ENCODE peak calls at places on chromosomes 1 and 21, in five cellular contexts. A, P, O, B and X are unnamed samples.

GRCh38 chr1:228697209-228698016 is 37.9 kb upstream of the RHOU start:
- DNase-seq in A (peak; percentile 78), P (peak; percentile 84), O (peak; percentile 31), B (peak; percentile 50), X (peak; percentile 24)

GRCh38 chr1:59577774-59578173 is 237.0 kb upstream of the HOOK1 start:
- DNase-seq in A (no peak), P (no peak), O (no peak), B (no peak), X (no peak)

GRCh38 chr21:17732306-17732705 is 86.8 kb downstream of the C21orf91 start:
- DNase-seq in A (no peak), P (no peak), O (peak; percentile 5), B (peak; percentile 17), X (peak; percentile 25)

GRCh38 chr1:64006276-64007051 is 197.0 kb upstream of the UBE2U start:
- DNase-seq in A (peak; percentile 22), P (peak; percentile 44), O (peak; percentile 80), B (peak; percentile 65), X (peak; percentile 76)

GRCh38 chr1:197327776-197328364 is 59.8 kb downstream of the CRB1 start:
- DNase-seq in A (peak; percentile 17), P (peak; percentile 38), O (peak; percentile 16), B (peak; percentile 32), X (no peak)

GRCh38 chr1:186735463-186735862 is 55.2 kb upstream of the PTGS2 start:
- DNase-seq in A (no peak), P (no peak), O (peak; percentile 19), B (no peak), X (no peak)

GRCh38 chr1:172670791-172671190 is 11.9 kb downstream of the FASLG start:
- DNase-seq in A (no peak), P (no peak), O (no peak), B (no peak), X (no peak)

GRCh38 chr1:79604490-79605198 is 598.1 kb upstream of the ADGRL4 start:
- DNase-seq in A (no peak), P (no peak), O (no peak), B (no peak), X (no peak)

GRCh38 chr1:65170511-65171142 is 22.6 kb downstream of the AK4 start:
- DNase-seq in A (peak; percentile 49), P (peak; percentile 81), O (peak; percentile 42), B (peak; percentile 31), X (no peak)

DNA sequence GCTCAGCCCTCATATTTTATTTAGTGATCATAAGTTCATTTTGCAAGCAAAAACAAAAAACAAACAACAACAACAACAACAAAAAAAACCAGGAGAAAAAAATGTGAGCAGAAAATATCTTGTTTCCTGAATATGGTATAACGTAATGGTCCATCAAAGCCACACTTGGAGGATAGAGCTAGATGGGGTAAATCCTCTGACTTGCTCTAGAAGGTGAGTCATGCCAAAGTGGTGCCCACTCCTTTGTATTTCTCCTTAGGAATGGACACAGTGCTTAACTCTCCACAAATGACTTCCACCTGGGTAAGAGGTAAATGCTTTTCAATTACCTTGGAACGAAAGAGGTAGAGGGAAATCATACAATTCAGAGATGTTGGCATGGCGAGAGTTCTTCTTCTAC is 20.6 kb downstream of the PROX1 start:
- DNase-seq in A (no peak), P (no peak), O (no peak), B (no peak), X (no peak)
- H2AFZ ChIP-seq in A (no peak overlapping the region), P (no peak overlapping the region), O (no peak overlapping the region), B (no peak overlapping the region), X (no peak overlapping the region)

GRCh38 chr1:6588128-6588892 is 8.5 kb downstream of the ZBTB48 start:
- DNase-seq in A (no peak), P (no peak), O (no peak), B (no peak), X (no peak)
- H3K4me1 ChIP-seq in A (peaks cover under 1% of the 10 kb centered on the region), P (no peaks in the 10 kb centered on the region), O (no peaks in the 10 kb centered on the region), B (peaks cover 8% of the 10 kb centered on the region), X (no peaks in the 10 kb centered on the region)

GRCh38 chr1:169103002-169103401 is 3.5 kb upstream of the ATP1B1 start:
- DNase-seq in A (no peak), P (no peak), O (no peak), B (no peak), X (no peak)
- H2AFZ ChIP-seq in A (no peak overlapping the region), P (no peak overlapping the region), O (peak overlapping the region; percentile 38), B (no peak overlapping the region), X (no peak overlapping the region)

GRCh38 chr1:2076826-2077225 is 26.6 kb downstream of the PRKCZ start:
- DNase-seq in A (no peak), P (no peak), O (no peak), B (no peak), X (no peak)
- H3K4me1 ChIP-seq in A (peaks cover 2% of the 10 kb centered on the region), P (no peaks in the 10 kb centered on the region), O (no peaks in the 10 kb centered on the region), B (peaks cover 8% of the 10 kb centered on the region), X (no peaks in the 10 kb centered on the region)

DNA sequence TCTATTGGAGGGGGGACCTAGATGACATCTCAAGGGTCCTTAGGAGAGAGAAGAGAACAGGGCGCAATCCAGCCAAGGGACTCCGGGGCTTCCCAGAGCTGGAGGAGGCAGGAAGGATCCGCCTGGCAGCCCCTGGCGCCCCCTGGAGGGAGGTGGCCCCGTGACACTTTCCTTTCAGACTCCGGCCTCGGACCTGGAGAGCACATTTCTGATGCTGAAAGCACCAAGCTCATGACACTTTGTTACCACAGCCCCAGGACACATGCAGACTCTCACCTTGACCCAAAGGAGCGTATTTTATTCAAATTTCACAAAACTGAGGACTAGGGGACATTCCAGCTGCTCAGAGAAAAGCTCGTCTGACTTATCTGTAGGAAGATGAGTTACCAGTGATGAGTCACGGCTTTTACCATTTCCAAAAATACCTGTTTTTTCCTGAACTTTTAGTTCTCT is 21.4 kb upstream of the POFUT2 start:
- DNase-seq in A (peak; percentile 76), P (peak; percentile 72), O (peak; percentile 64), B (peak; percentile 90), X (no peak)
- H2AFZ ChIP-seq in A (no peak overlapping the region), P (no peak overlapping the region), O (peak overlapping the region; percentile 60), B (no peak overlapping the region), X (no peak overlapping the region)